ENCODE peak calls at places on chromosomes 11 and 22, in four cellular contexts. K, X, S and H are unnamed samples.

GRCh38 chr22:29517215-29517908 is 36.2 kb downstream of the THOC5 start:
- DNase-seq in S (peak), X (no peak), K (no peak), H (peak)

GRCh38 chr11:21364866-21365624 is 695.7 kb downstream of the NELL1 start:
- DNase-seq in S (no peak), K (no peak), X (no peak), H (no peak)

GRCh38 chr11:78354741-78355705 is 62.6 kb downstream of the GAB2 start:
- DNase-seq in K (no peak), S (no peak), X (peak), H (no peak)

GRCh38 chr22:49107561-49107960 is 720.1 kb downstream of the BRD1 start:
- DNase-seq in K (no peak), S (no peak), X (no peak), H (no peak)

GRCh38 chr11:7955191-7955590 is 10.1 kb downstream of the NLRP10 start:
- DNase-seq in S (no peak), K (no peak), X (no peak), H (no peak)

GRCh38 chr11:6911946-6912345 is 8.9 kb upstream of the OR2D3 start:
- DNase-seq in X (no peak), K (no peak), S (peak), H (no peak)

GRCh38 chr11:99368579-99368978 is 347.8 kb downstream of the CNTN5 start:
- DNase-seq in X (no peak), K (no peak), S (no peak), H (no peak)

GRCh38 chr11:93652161-93652597 is 9.3 kb upstream of the CEP295 start:
- DNase-seq in S (peak), K (peak), X (peak), H (peak)

GRCh38 chr11:83691387-83692088 is 405.4 kb upstream of the CCDC90B start:
- DNase-seq in X (no peak), S (peak), K (peak), H (no peak)

GRCh38 chr11:14414470-14415461 is 55.8 kb upstream of the RRAS2 start:
- DNase-seq in K (no peak), S (no peak), X (peak), H (no peak)

GRCh38 chr22:50697667-50698506 is 25.3 kb downstream of the SHANK3 start:
- DNase-seq in X (no peak), S (no peak), K (peak), H (no peak)

GRCh38 chr22:29814003-29814402 is 24.1 kb downstream of the ASCC2 start:
- DNase-seq in X (no peak), K (no peak), S (no peak), H (no peak)

GRCh38 chr11:130198964-130199363 is 39.4 kb downstream of the ST14 start:
- DNase-seq in K (no peak), X (no peak), S (no peak), H (peak)

DNA sequence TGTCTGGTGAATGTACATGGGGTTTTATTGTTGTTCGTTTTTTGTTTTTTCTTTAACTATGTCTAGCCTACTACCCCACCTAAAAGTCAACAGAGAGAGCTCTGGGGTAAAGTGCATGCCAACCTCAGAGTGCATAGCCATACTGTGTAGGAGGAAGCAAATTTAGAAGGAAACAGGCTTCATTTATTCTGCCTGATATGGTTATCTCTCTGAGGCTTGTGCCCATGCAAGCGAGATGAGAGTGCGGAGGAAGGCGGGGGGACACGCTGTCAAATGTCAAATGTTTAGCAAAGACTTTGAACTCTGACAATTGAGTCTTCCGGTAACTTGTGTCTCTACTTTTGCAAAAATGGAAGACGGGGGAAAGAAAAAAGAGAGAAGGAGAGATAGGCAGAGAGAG is 295.5 kb downstream of the ETS1 start:
- DNase-seq in S (no peak), X (no peak), K (no peak), H (peak)
- H3K27ac ChIP-seq in S (no peak), X (no peak), K (no peak), H (no peak)

GRCh38 chr11:80280737-80281136 is 839.9 kb upstream of the TENM4 start:
- DNase-seq in S (no peak), K (no peak), X (no peak), H (no peak)

GRCh38 chr11:80285076-80285790 is 844.4 kb upstream of the TENM4 start:
- DNase-seq in X (no peak), K (no peak), S (no peak), H (no peak)

GRCh38 chr11:80281194-80281593 is 840.4 kb upstream of the TENM4 start:
- DNase-seq in S (no peak), K (no peak), X (no peak), H (no peak)

DNA sequence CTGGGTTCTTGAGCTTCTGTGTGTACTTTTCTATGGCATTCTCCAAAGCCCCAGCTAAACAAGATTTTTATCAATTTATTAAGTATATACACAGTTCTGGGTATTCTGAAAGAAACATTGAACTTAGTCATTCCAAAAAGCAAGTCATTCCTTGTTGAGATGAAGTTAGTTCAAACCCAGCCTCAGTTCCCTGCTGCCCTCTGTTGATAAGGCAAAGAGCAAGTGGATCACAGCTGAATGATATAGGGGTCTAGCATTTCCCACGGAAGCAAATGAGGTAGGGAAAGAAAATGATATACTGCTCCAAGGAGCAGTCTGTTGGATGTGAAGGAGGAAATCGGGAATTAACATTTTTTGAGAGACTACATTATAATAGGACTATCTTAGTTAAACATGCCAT is 841.8 kb upstream of the TENM4 start:
- DNase-seq in S (no peak), X (no peak), K (no peak), H (no peak)
- H3K27ac ChIP-seq in S (no peak), X (no peak), K (no peak), H (no peak)

GRCh38 chr11:102010776-102011500 is 36.3 kb upstream of the CFAP300 start:
- DNase-seq in K (peak), S (peak), X (no peak), H (no peak)
- H3K27ac ChIP-seq in K (no peak), S (no peak), X (no peak), H (no peak)

GRCh38 chr11:12291313-12291712 is 86.1 kb upstream of the PARVA start:
- DNase-seq in X (no peak), S (no peak), K (no peak), H (no peak)

GRCh38 chr11:12288212-12288933 is 89.0 kb upstream of the PARVA start:
- DNase-seq in K (peak), X (peak), S (peak), H (peak)

GRCh38 chr11:12288934-12289666 is 88.3 kb upstream of the PARVA start:
- DNase-seq in X (no peak), K (no peak), S (no peak), H (peak)

GRCh38 chr11:12290477-12290922 is 86.9 kb upstream of the PARVA start:
- DNase-seq in K (no peak), S (no peak), X (no peak), H (no peak)

DNA sequence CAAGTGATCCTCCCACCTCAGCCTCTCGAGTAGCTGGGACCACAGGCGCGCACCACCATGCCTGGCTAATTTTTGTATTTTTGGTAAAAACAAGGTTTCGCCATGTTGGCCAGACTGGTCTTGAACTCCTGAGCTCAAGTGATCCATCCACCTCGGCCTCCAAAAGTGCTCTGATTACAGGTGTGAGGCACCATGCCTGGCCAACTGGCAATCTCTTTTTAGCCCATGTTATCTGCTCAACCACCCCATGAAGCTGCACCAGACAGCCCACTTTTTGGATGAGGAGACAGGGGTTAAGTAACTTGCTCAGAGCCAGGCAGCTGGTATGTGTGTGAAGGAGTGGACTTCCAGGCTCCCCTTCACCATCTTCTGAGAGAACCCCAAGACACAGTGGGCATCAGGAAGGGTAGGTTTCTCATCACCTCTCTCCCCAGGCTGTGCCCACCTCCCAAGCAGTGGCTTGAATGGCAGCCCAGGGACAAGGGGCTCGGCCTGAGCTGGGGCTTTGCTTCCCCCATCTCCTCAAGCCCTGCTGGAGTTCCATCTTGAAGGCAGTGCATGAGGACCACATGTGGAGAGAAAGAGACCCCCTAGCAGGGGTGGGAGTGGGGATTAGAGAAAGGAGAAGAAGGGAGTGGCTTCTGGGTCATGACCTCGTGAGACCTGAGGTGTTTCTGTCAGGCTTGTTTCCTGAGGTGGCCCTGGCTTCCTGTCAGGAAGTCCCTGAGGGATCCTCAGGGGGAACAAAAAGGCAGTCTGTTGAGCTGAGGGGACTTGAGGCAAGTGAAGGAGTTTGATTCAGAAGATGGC is 87.5 kb upstream of the PARVA start:
- DNase-seq in X (peak), S (no peak), K (no peak), H (no peak)
- H3K27ac ChIP-seq in X (no peak), S (no peak), K (no peak), H (peak)

GRCh38 chr22:39216143-39216490 is 28.7 kb downstream of the PDGFB start:
- DNase-seq in X (no peak), K (no peak), S (no peak), H (no peak)

GRCh38 chr22:39214383-39215069 is 30.3 kb downstream of the PDGFB start:
- DNase-seq in S (peak), K (no peak), X (no peak), H (no peak)

GRCh38 chr22:39214006-39214382 is 30.8 kb downstream of the PDGFB start:
- DNase-seq in S (no peak), K (no peak), X (no peak), H (no peak)

GRCh38 chr22:39215070-39215396 is 29.7 kb downstream of the PDGFB start:
- DNase-seq in X (no peak), K (no peak), S (no peak), H (no peak)

GRCh38 chr22:39215430-39216142 is 29.2 kb downstream of the PDGFB start:
- DNase-seq in K (no peak), S (no peak), X (no peak), H (peak)
- H3K27ac ChIP-seq in K (no peak), S (no peak), X (no peak), H (no peak)

DNA sequence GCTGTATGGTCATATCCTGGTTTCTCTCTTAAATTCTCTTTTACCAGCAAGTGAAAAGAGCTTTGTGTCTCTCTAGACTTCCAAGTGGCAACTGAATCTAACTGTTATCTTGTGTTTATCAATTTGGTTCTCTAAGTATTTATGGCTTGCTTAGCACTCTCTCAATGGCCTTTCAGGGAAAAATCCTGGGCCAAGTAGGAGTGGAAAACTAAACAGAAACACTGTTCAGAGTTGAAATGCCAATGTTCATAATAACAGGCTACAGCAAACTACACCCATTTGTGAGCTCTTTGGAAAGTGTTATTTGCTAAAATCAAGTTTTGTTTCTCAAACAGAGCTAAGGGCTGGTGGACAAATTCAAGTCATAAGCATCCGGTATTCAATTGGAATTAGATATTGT is 10.1 kb downstream of the MMP12 start:
- DNase-seq in X (no peak), K (no peak), S (no peak), H (no peak)
- H3K27ac ChIP-seq in X (no peak), K (no peak), S (no peak), H (no peak)

GRCh38 chr11:1468002-1468401 is 18.6 kb downstream of the MOB2 start:
- DNase-seq in S (no peak), K (no peak), X (no peak), H (no peak)
- H3K27ac ChIP-seq in S (no peak), K (no peak), X (no peak), H (no peak)